ENCODE peak calls at places on chromosomes 2 and 18, in four cellular contexts. G, Q, H and W are unnamed samples.

GRCh38 chr18:33578371-33579146 is 540 bp downstream of the ASXL3 start:
- DNase-seq in G (peak; percentile 47), Q (no peak), H (no peak), W (no peak)

GRCh38 chr2:48433682-48434081 is 96.3 kb upstream of the STON1 start:
- DNase-seq in G (no peak), Q (peak; percentile 56), H (no peak), W (no peak)

GRCh38 chr2:57598552-57598951 is 448.1 kb upstream of the VRK2 start:
- DNase-seq in G (no peak), Q (no peak), H (no peak), W (no peak)

GRCh38 chr2:74261204-74261864 is 62.9 kb downstream of the MTHFD2 start:
- DNase-seq in G (peak; percentile 86), Q (no peak), H (no peak), W (no peak)

GRCh38 chr18:32318581-32318980 is 128.7 kb downstream of the MEP1B start:
- DNase-seq in G (no peak), Q (no peak), H (no peak), W (no peak)

GRCh38 chr2:232988444-232988843 is 24.6 kb downstream of the NGEF start:
- DNase-seq in G (no peak), Q (no peak), H (no peak), W (no peak)

GRCh38 chr2:133569416-133569815 is 1.2 kb upstream of the NCKAP5 start:
- DNase-seq in G (no peak), Q (no peak), H (no peak), W (no peak)

GRCh38 chr18:5627756-5628511 is 84.1 kb upstream of the EPB41L3 start:
- DNase-seq in G (peak; percentile 28), Q (peak; percentile 56), H (no peak), W (no peak)

GRCh38 chr18:23529597-23529996 is 26.3 kb downstream of the RMC1 start:
- DNase-seq in G (no peak), Q (no peak), H (no peak), W (no peak)

GRCh38 chr2:121947681-121948080 is 192.2 kb downstream of the TSN start:
- DNase-seq in G (no peak), Q (no peak), H (no peak), W (no peak)

GRCh38 chr18:74774486-74774885 is 176.8 kb downstream of the ZNF407 start:
- DNase-seq in G (no peak), Q (no peak), H (no peak), W (no peak)

GRCh38 chr18:55301196-55301540 is 286.8 kb downstream of the TCF4 start:
- DNase-seq in G (no peak), Q (no peak), H (no peak), W (no peak)

GRCh38 chr2:32977228-32977758 is 30.5 kb downstream of the LTBP1 start:
- DNase-seq in G (peak; percentile 12), Q (no peak), H (no peak), W (no peak)

GRCh38 chr2:215435809-215436704 is at the start of gene FN1:
- DNase-seq in G (peak; percentile 97), Q (peak; percentile 92), H (peak; percentile 55), W (peak; percentile 32)

GRCh38 chr2:206881708-206882335 is 57.5 kb upstream of the CPO start:
- DNase-seq in G (no peak), Q (no peak), H (no peak), W (no peak)

GRCh38 chr2:206873426-206873825 is 65.9 kb upstream of the CPO start:
- DNase-seq in G (no peak), Q (no peak), H (no peak), W (no peak)

GRCh38 chr2:206875701-206876100 is 63.6 kb upstream of the CPO start:
- DNase-seq in G (no peak), Q (no peak), H (no peak), W (no peak)

GRCh38 chr2:206876176-206876575 is 63.1 kb upstream of the CPO start:
- DNase-seq in G (peak; percentile 37), Q (no peak), H (no peak), W (no peak)
- TF ChIP-seq CTCF in G (no peak), Q (no peak), H (no peak), W (no peak)

DNA sequence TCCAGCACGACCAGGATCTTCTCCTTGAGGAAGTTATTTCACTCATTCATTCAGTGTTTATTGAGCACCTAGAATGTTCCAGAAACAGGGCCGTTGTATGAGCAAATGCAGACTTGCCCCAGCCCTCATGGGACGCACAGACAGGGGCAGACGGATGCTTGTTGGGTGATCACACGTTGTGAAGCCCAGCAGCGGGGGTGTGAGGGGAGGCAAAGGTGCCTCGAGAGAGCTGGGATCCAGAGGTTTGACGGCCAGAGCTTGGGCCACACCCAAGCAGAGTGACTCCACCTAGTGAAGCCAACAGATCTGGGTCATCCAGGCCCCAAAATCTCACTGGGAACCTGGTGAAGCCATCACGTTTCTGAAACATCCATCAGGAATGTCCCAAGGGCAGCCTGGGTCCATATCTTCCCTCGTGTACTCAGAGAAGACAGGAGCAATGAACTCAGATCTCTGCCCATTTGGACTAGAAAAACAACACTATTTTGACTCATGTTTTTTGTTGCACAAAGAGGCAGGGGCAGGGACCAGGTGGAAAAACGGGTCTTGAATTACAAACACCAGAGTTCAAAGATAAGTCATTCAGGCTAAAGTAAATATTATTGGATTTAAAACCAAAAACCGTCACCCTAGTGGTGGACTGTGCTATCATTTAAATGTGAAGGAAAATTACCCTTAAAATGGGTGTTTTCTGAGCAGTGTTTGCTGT is 54.9 kb upstream of the RBM44 start:
- DNase-seq in G (peak; percentile 14), Q (no peak), H (no peak), W (no peak)
- TF ChIP-seq CTCF in G (no peak), Q (no peak), H (no peak), W (no peak)

DNA sequence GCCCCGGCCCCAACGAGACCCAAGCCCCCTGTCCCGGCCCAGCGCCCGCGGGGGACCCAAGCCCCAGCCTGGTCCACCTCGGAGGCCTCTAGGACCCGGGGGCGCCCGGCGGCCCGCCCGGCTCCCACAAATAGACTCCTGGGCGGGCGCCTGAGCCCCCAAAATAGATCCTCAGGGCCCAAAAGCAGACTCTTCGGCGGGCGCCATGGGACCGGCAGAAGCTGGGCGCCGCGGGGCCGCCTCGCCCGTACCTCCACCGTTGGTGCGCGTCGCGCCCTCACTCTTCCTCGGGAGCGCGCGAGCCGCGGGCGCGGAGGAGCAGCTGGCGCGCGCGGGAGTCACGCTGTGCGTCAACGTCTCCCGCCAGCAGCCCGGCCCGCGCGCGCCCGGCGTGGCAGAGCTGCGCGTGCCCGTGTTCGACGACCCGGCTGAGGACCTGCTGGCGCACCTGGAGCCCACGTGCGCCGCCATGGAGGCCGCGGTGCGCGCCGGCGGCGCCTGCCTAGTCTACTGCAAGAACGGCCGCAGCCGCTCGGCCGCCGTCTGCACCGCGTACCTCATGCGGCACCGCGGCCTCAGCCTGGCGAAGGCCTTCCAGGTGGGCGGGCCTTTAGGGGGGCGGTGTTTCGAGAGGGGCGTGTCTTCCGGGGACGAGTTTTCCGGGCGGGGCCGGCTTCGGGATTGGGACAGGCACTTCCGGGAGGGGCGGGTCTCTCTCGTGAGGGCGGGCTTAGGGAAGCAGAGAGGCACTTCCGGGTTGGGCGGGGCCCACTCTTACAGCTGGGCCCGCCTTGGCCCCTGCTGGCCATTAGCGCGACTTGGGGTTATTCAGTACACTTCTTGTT is 545 bp downstream of the DUSP28 start:
- DNase-seq in G (peak; percentile 99), Q (peak; percentile 100), H (peak; percentile 96), W (peak; percentile 99)
- TF ChIP-seq CTCF in G (no peak), Q (no peak), H (peak; percentile 11), W (no peak)

GRCh38 chr2:64996914-64997313 is 7.7 kb downstream of the SLC1A4 start:
- DNase-seq in G (peak; percentile 32), Q (no peak), H (no peak), W (no peak)
- TF ChIP-seq CTCF in G (no peak), Q (no peak), H (no peak), W (no peak)

GRCh38 chr2:238160206-238161129 is 1.7 kb downstream of the ERFE start:
- DNase-seq in G (peak; percentile 66), Q (no peak), H (no peak), W (no peak)
- TF ChIP-seq CTCF in G (peak; percentile 62), Q (no peak), H (peak; percentile 52), W (no peak)